ENCODE peak calls at places on chromosomes 13 and 19, in six cellular contexts. Z, V, F, K, Y and S are unnamed samples. For H3K27me3, the result is how much of the 10 kb centered on the place peaks cover.

GRCh38 chr13:111917086-111917485 is 149.9 kb upstream of the SOX1 start:
- DNase-seq in F (no peak), Z (no peak), V (no peak), Y (no peak), K (no peak), S (no peak)

GRCh38 chr13:30895773-30896172 is 10.3 kb upstream of the MEDAG start:
- DNase-seq in Z (no peak), V (no peak), Y (peak), F (peak), K (peak), S (peak)

GRCh38 chr13:52371736-52372247 is 34.2 kb downstream of the THSD1 start:
- DNase-seq in K (peak), F (peak), V (no peak), Z (peak), Y (no peak), S (peak)

GRCh38 chr13:40672310-40673060 is 6.0 kb upstream of the FOXO1 start:
- DNase-seq in F (peak), Z (peak), Y (peak), V (no peak), K (peak), S (peak)

GRCh38 chr13:94849254-94849653 is 136.9 kb upstream of the SOX21 start:
- DNase-seq in V (no peak), K (peak), Y (no peak), F (no peak), Z (peak), S (peak)

GRCh38 chr13:94315188-94315587 is 164.3 kb downstream of the DCT start:
- DNase-seq in K (no peak), F (no peak), Y (no peak), V (no peak), Z (no peak), S (peak)

GRCh38 chr13:30829788-30830637 is 76.1 kb upstream of the MEDAG start:
- DNase-seq in Z (peak), Y (no peak), K (no peak), V (no peak), F (no peak), S (no peak)

GRCh38 chr13:98221234-98221633 is 44.2 kb upstream of the RNF113B start:
- DNase-seq in K (no peak), Z (no peak), F (no peak), Y (no peak), V (no peak), S (no peak)

GRCh38 chr19:30719189-30719990 is 347.2 kb downstream of the ZNF536 start:
- DNase-seq in V (peak), F (peak), Z (no peak), Y (no peak), K (peak), S (no peak)

GRCh38 chr13:68030152-68030809 is 800.1 kb upstream of the PCDH9 start:
- DNase-seq in K (no peak), Y (no peak), V (no peak), Z (no peak), F (no peak), S (no peak)

GRCh38 chr13:51364404-51365008 is 25.0 kb downstream of the SERPINE3 start:
- DNase-seq in Z (peak), V (no peak), K (peak), F (peak), Y (no peak), S (peak)

GRCh38 chr13:44311011-44311481 is 62.6 kb upstream of the SERP2 start:
- DNase-seq in Y (no peak), V (peak), Z (peak), F (peak), K (peak), S (peak)

GRCh38 chr13:49370390-49370789 is 73.5 kb downstream of the CAB39L start:
- DNase-seq in F (no peak), V (no peak), Y (no peak), K (no peak), Z (no peak), S (no peak)

GRCh38 chr19:53034948-53035675 is 9.4 kb upstream of the ERVV-2 start:
- DNase-seq in Y (no peak), Z (no peak), K (no peak), V (no peak), F (peak), S (peak)

GRCh38 chr19:49497047-49497789 is 984 bp downstream of the RPS11 start:
- DNase-seq in K (peak), Z (peak), V (peak), Y (no peak), F (peak), S (peak)

GRCh38 chr19:7159105-7159933 is 89.8 kb downstream of the ZNF557 start:
- DNase-seq in F (peak), V (no peak), K (no peak), Y (no peak), Z (no peak), S (no peak)

GRCh38 chr13:106391271-106391670 is 144.2 kb downstream of the EFNB2 start:
- DNase-seq in K (peak), V (no peak), Z (peak), Y (no peak), F (no peak), S (peak)

GRCh38 chr19:49556412-49557398 is 23.7 kb downstream of the NOSIP start:
- DNase-seq in V (no peak), F (no peak), Z (no peak), K (no peak), Y (no peak), S (no peak)

GRCh38 chr13:62357887-62358645 is 942.4 kb upstream of the PCDH20 start:
- DNase-seq in Z (peak), V (no peak), K (no peak), Y (no peak), F (peak), S (peak)

GRCh38 chr19:17409990-17410389 is 4.6 kb upstream of the BST2 start:
- DNase-seq in Z (no peak), F (no peak), V (no peak), Y (no peak), K (no peak), S (no peak)

GRCh38 chr13:36528105-36528504 is 95.8 kb downstream of the CCNA1 start:
- DNase-seq in F (no peak), Z (no peak), V (no peak), Y (no peak), K (no peak), S (no peak)

GRCh38 chr19:56217039-56217949 is 15.2 kb downstream of the ZSCAN5C start:
- DNase-seq in Y (no peak), K (peak), F (peak), Z (no peak), V (no peak), S (peak)

GRCh38 chr19:47363758-47364529 is 14.8 kb downstream of the DHX34 start:
- DNase-seq in K (peak), F (peak), Y (no peak), Z (no peak), V (no peak), S (peak)

GRCh38 chr13:76489299-76489698 is 396.9 kb downstream of the KCTD12 start:
- DNase-seq in K (no peak), Z (no peak), V (no peak), Y (no peak), F (no peak), S (no peak)

GRCh38 chr19:45863840-45864628 is at the start of gene FOXA3:
- DNase-seq in V (peak), Y (no peak), Z (peak), F (peak), K (no peak), S (no peak)

GRCh38 chr13:72061613-72062012 is 194.6 kb upstream of the DACH1 start:
- DNase-seq in V (no peak), F (no peak), K (no peak), Z (peak), Y (no peak), S (no peak)

GRCh38 chr19:44752816-44753618 is 4.5 kb downstream of the BCL3 start:
- DNase-seq in Z (peak), F (peak), V (peak), Y (peak), K (peak), S (peak)

GRCh38 chr13:111893071-111893606 is 173.8 kb upstream of the SOX1 start:
- DNase-seq in V (no peak), K (no peak), F (no peak), Y (no peak), Z (no peak), S (no peak)

GRCh38 chr13:63472736-63473135 is 2057.1 kb upstream of the PCDH20 start:
- DNase-seq in Y (no peak), Z (no peak), V (no peak), K (no peak), F (no peak), S (no peak)

DNA sequence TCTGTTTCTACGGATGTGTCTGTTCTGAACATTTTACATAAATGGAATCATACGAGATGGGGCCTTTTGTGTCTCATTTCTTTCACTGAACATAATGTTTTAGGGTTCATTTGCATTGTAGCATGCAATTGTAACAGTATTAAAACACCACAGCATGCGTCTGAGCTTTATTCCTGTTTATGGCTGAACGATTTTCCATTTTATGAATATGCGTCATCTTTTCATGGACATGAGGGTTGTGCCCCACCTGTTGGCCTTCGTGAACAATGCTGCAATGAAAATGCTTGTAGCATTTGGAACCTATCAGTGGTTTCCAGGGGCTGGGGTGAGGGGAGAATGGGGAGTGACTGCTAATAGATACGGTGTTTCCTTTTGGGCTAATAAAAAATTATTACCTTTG is 5.1 kb downstream of the OR10H1 start:
- DNase-seq in Z (peak), Y (no peak), F (peak), V (peak), K (peak), S (peak)
- H3K27me3 ChIP-seq in Z (under half), Y (under half), F (under half), V (under half), K (under half), S (under half)

GRCh38 chr13:99985886-99986527 is 4.4 kb downstream of the ZIC2 start:
- DNase-seq in Z (no peak), F (no peak), Y (no peak), K (no peak), V (no peak), S (no peak)
- H3K27me3 ChIP-seq in Z (half or more), F (half or more), Y (half or more), K (half or more), V (half or more), S (half or more)

GRCh38 chr19:39499082-39499642 is 415 bp downstream of the DLL3 start:
- DNase-seq in F (peak), K (peak), Z (no peak), V (no peak), Y (no peak), S (no peak)

GRCh38 chr19:39501340-39501739 is 2.6 kb downstream of the DLL3 start:
- DNase-seq in K (no peak), Z (no peak), Y (no peak), V (no peak), F (no peak), S (no peak)

GRCh38 chr19:39499932-39500331 is 1.2 kb downstream of the DLL3 start:
- DNase-seq in F (no peak), Z (no peak), Y (no peak), V (no peak), K (no peak), S (no peak)

GRCh38 chr19:39498262-39499081 is at the start of gene DLL3:
- DNase-seq in Z (peak), V (no peak), Y (no peak), F (peak), K (peak), S (no peak)

GRCh38 chr19:39500543-39500942 is 1.8 kb downstream of the DLL3 start:
- DNase-seq in F (no peak), Z (no peak), K (no peak), V (no peak), Y (no peak), S (no peak)
- H3K27me3 ChIP-seq in F (under half), Z (under half), K (under half), V (half or more), Y (under half), S (under half)

DNA sequence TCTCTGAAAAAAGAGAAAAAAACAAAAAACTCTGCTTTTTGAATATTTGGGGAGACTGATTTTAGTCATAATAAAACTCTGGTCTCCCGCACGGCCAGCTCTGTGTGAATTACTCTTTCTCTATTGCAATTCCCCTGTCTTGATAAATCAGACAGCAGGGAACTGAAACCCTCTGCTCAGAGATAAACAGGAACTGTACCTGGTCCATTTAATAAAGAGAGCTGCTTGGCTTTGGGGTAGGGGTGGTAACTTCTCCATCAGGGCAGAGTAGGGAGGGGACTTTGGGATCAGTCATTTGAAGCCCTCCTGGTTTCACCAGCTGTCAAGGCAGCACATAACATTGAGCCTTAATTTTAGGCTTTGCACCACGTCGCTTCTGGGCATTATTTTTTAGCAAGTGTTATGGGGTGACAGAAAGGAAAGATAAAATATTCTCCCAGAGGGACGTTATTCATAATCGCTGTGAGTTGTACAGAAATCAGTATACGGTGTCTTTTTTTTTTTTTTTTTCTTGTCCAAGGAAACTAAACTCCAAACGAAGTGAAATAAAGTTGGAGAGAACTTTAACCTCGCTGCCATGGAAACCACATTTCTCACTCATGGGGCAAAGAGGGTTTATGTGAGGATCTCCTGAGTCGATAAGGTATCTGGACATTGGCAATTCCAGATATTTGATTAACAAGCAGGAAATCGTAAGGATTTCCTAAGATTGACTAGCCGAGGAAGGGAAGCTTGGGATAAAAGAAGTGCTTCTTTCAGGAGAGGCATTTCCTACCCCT is 99.0 kb upstream of the MRI1 start:
- DNase-seq in Z (no peak), F (no peak), Y (no peak), K (no peak), V (no peak), S (no peak)
- H3K27me3 ChIP-seq in Z (under half), F (under half), Y (under half), K (under half), V (under half), S (under half)

DNA sequence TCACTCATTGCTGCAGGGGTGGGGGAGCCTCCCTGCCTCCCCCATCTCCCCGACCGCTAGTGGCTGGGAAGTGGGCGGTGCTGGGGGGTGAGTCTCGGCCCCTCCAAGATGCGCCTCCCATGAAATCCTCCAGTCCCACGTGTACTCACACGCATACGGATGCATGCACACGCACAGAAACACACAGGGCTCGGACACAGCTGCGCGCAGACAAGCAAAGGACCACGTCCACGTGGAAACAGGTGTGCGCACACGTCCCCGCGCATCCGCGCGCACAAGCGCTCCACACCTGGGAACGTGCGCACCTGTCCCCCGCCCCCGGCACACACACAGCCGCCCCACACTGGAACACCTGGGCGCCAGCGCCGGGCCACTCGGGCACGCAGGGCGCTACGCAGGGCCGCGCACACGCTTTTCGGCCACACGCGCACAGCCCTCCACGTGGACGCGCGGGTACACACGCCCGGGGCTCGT is 680 bp downstream of the MATK start:
- DNase-seq in Y (no peak), V (no peak), F (no peak), K (no peak), Z (no peak), S (no peak)
- H3K27me3 ChIP-seq in Y (under half), V (under half), F (under half), K (under half), Z (under half), S (under half)

DNA sequence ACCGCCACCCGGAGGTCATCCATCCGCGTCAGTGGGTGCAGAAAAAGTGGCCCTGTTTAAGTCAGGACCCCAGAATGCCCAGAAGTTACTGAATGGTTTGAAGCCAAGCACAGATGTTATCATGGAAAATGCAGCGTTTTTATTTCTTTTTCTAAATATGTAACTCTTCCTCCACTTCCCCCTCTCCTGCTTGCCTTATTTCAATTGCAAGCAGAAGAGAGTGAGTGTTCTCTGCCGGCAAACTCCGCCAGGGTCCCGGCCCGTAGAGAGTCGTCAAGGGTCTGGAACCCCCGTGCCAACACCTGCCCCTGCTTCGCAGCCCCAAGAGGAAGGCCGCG is 913 bp upstream of the PDX1 start:
- DNase-seq in F (no peak), Y (no peak), V (no peak), K (no peak), Z (no peak), S (no peak)
- H3K27me3 ChIP-seq in F (half or more), Y (half or more), V (half or more), K (half or more), Z (under half), S (half or more)

GRCh38 chr19:18611327-18612050 is 1.2 kb upstream of the TMEM59L start:
- DNase-seq in Z (no peak), V (no peak), Y (no peak), F (no peak), K (no peak), S (no peak)

GRCh38 chr19:18609717-18610051 is 3.0 kb upstream of the TMEM59L start:
- DNase-seq in F (no peak), V (no peak), Y (no peak), K (no peak), Z (no peak), S (no peak)

GRCh38 chr19:18612051-18612771 is 459 bp upstream of the TMEM59L start:
- DNase-seq in Z (no peak), K (no peak), V (no peak), F (no peak), Y (no peak), S (no peak)

GRCh38 chr19:18610245-18610555 is 2.5 kb upstream of the TMEM59L start:
- DNase-seq in Z (no peak), K (no peak), Y (no peak), V (no peak), F (no peak), S (no peak)

DNA sequence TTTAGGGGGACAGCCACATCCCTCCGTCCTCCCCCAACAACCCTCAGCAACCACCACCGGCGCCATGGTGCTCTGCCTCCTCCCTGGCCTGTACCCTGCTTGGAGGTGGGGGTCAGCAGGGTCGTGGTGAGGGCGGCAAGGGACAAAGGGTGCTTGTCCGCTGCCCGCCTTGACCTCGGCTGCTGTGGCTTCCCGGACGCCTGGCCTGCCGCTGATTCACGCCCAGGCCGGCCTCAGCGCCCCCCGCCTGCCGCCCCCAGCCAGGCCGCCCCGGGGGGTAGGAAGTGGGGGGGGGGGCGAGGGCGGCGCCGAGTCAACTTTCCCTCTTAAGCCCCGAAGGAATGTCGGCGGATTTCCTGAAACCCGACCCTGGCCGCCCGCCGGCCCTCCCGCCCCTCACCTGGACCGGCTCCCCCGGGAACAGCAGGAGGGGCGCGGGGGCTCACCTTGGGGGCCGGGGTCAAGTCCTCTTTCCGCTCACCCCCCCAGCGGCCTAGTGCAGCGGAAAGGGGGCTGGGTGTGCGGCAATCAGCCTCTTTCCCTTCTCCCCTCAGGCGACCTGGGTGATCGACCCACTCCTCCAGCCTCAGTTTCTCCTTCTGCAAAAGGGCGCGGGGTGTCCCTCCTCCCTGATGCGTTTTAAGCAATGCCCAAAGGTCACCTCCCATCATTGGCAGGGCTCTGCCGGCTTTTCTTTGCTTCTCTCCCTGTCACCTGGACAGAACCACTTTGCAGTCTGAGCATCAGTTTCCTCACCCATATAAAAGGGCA is 1.9 kb upstream of the TMEM59L start:
- DNase-seq in Y (no peak), F (no peak), Z (no peak), K (no peak), V (no peak), S (no peak)
- H3K27me3 ChIP-seq in Y (half or more), F (half or more), Z (half or more), K (half or more), V (half or more), S (under half)

GRCh38 chr13:78326608-78327007 is 276.7 kb downstream of the POU4F1 start:
- DNase-seq in V (no peak), F (peak), K (no peak), Z (peak), Y (no peak), S (peak)

GRCh38 chr13:78323848-78324247 is 279.5 kb downstream of the POU4F1 start:
- DNase-seq in Z (peak), Y (no peak), V (no peak), F (no peak), K (peak), S (peak)

GRCh38 chr13:78323040-78323439 is 280.3 kb downstream of the POU4F1 start:
- DNase-seq in K (no peak), Z (no peak), Y (no peak), V (no peak), F (no peak), S (no peak)

GRCh38 chr13:78325585-78325984 is 277.8 kb downstream of the POU4F1 start:
- DNase-seq in K (no peak), Y (no peak), Z (no peak), F (no peak), V (no peak), S (no peak)
- H3K27me3 ChIP-seq in K (under half), Y (under half), Z (under half), F (under half), V (under half), S (under half)

DNA sequence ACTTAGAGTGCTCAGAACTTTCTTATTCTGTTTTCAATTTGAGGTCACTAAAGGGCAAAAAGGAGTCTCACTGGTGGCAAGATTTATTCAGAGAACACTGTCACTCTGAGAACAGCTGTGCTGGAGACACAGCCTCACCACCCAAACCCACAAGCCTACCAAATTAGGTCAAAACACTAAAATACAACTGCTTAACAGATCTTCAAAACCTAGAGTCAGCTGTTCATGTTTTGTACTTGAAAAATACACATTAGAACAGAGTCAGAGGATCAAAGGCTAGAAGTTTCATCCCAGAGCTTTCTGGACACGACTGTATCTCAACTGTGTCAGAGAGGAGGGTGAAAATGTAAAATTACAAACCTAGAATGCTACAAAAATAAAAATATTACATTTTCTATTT is 89.3 kb downstream of the MIPEP start:
- DNase-seq in K (no peak), V (no peak), F (no peak), Z (no peak), Y (no peak), S (no peak)
- H3K27me3 ChIP-seq in K (under half), V (under half), F (under half), Z (under half), Y (under half), S (under half)